ENCODE peak calls at places on chromosomes 13 and 19, in ten cellular contexts. One of them, this sample, is unnamed.

GRCh38 chr19:41753159-41753558 is 2.2 kb upstream of the CEACAM6 start:
- DNase-seq in prostate gland: peak
- DNase-seq in fibroblast of mammary gland: peak
- DNase-seq in fibroblast of the aortic adventitia: peak
- DNase-seq in tibial nerve: no peak
- DNase-seq in body of pancreas: peak
- DNase-seq in astrocyte of the spinal cord: no peak
- DNase-seq in neural progenitor cell: peak
- DNase-seq in CD4-positive, alpha-beta memory T cell: peak
- DNase-seq in SK-N-SH: peak
- DNase-seq in this sample: peak

GRCh38 chr13:37109080-37109678 is 3.7 kb upstream of the CSNK1A1L start:
- DNase-seq in prostate gland: no peak
- DNase-seq in fibroblast of mammary gland: peak
- DNase-seq in fibroblast of the aortic adventitia: peak
- DNase-seq in tibial nerve: no peak
- DNase-seq in body of pancreas: no peak
- DNase-seq in astrocyte of the spinal cord: peak
- DNase-seq in neural progenitor cell: peak
- DNase-seq in CD4-positive, alpha-beta memory T cell: no peak
- DNase-seq in SK-N-SH: peak
- DNase-seq in this sample: peak

GRCh38 chr19:18470153-18470552 is 32.2 kb upstream of the ISYNA1 start:
- DNase-seq in prostate gland: no peak
- DNase-seq in fibroblast of mammary gland: no peak
- DNase-seq in fibroblast of the aortic adventitia: peak
- DNase-seq in tibial nerve: no peak
- DNase-seq in body of pancreas: no peak
- DNase-seq in astrocyte of the spinal cord: no peak
- DNase-seq in neural progenitor cell: peak
- DNase-seq in CD4-positive, alpha-beta memory T cell: peak
- DNase-seq in SK-N-SH: peak
- DNase-seq in this sample: peak

GRCh38 chr13:41025518-41025917 is 6.4 kb upstream of the ELF1 start:
- DNase-seq in prostate gland: no peak
- DNase-seq in fibroblast of mammary gland: no peak
- DNase-seq in fibroblast of the aortic adventitia: no peak
- DNase-seq in tibial nerve: no peak
- DNase-seq in body of pancreas: no peak
- DNase-seq in astrocyte of the spinal cord: no peak
- DNase-seq in neural progenitor cell: no peak
- DNase-seq in CD4-positive, alpha-beta memory T cell: no peak
- DNase-seq in SK-N-SH: no peak
- DNase-seq in this sample: no peak

GRCh38 chr13:29702912-29703351 is 107.4 kb upstream of the SLC7A1 start:
- DNase-seq in prostate gland: no peak
- DNase-seq in fibroblast of mammary gland: peak
- DNase-seq in fibroblast of the aortic adventitia: peak
- DNase-seq in tibial nerve: no peak
- DNase-seq in body of pancreas: peak
- DNase-seq in astrocyte of the spinal cord: peak
- DNase-seq in neural progenitor cell: no peak
- DNase-seq in CD4-positive, alpha-beta memory T cell: no peak
- DNase-seq in SK-N-SH: no peak
- DNase-seq in this sample: peak

GRCh38 chr19:19207637-19208582 is 3.8 kb upstream of the NCAN start:
- DNase-seq in prostate gland: no peak
- DNase-seq in fibroblast of mammary gland: no peak
- DNase-seq in fibroblast of the aortic adventitia: no peak
- DNase-seq in tibial nerve: no peak
- DNase-seq in body of pancreas: no peak
- DNase-seq in astrocyte of the spinal cord: no peak
- DNase-seq in neural progenitor cell: no peak
- DNase-seq in CD4-positive, alpha-beta memory T cell: no peak
- DNase-seq in SK-N-SH: no peak
- DNase-seq in this sample: no peak

GRCh38 chr13:101415358-101416174 is 742 bp downstream of the NALCN start:
- DNase-seq in prostate gland: no peak
- DNase-seq in fibroblast of mammary gland: no peak
- DNase-seq in fibroblast of the aortic adventitia: no peak
- DNase-seq in tibial nerve: no peak
- DNase-seq in body of pancreas: no peak
- DNase-seq in astrocyte of the spinal cord: no peak
- DNase-seq in neural progenitor cell: peak
- DNase-seq in CD4-positive, alpha-beta memory T cell: no peak
- DNase-seq in SK-N-SH: no peak
- DNase-seq in this sample: no peak

GRCh38 chr13:109428146-109428545 is 358.2 kb downstream of the IRS2 start:
- DNase-seq in prostate gland: no peak
- DNase-seq in fibroblast of mammary gland: no peak
- DNase-seq in fibroblast of the aortic adventitia: no peak
- DNase-seq in tibial nerve: no peak
- DNase-seq in body of pancreas: no peak
- DNase-seq in astrocyte of the spinal cord: no peak
- DNase-seq in neural progenitor cell: no peak
- DNase-seq in CD4-positive, alpha-beta memory T cell: no peak
- DNase-seq in SK-N-SH: no peak
- DNase-seq in this sample: no peak

GRCh38 chr19:5628470-5628869 is 5.6 kb downstream of the SAFB start:
- DNase-seq in prostate gland: no peak
- DNase-seq in fibroblast of mammary gland: peak
- DNase-seq in fibroblast of the aortic adventitia: peak
- DNase-seq in tibial nerve: no peak
- DNase-seq in body of pancreas: no peak
- DNase-seq in astrocyte of the spinal cord: peak
- DNase-seq in neural progenitor cell: no peak
- DNase-seq in CD4-positive, alpha-beta memory T cell: no peak
- DNase-seq in SK-N-SH: no peak
- DNase-seq in this sample: peak

GRCh38 chr13:25871389-25872125 is 180.3 kb downstream of the SHISA2 start:
- DNase-seq in prostate gland: no peak
- DNase-seq in fibroblast of mammary gland: no peak
- DNase-seq in fibroblast of the aortic adventitia: no peak
- DNase-seq in tibial nerve: no peak
- DNase-seq in body of pancreas: no peak
- DNase-seq in astrocyte of the spinal cord: no peak
- DNase-seq in neural progenitor cell: no peak
- DNase-seq in CD4-positive, alpha-beta memory T cell: no peak
- DNase-seq in SK-N-SH: no peak
- DNase-seq in this sample: no peak

DNA sequence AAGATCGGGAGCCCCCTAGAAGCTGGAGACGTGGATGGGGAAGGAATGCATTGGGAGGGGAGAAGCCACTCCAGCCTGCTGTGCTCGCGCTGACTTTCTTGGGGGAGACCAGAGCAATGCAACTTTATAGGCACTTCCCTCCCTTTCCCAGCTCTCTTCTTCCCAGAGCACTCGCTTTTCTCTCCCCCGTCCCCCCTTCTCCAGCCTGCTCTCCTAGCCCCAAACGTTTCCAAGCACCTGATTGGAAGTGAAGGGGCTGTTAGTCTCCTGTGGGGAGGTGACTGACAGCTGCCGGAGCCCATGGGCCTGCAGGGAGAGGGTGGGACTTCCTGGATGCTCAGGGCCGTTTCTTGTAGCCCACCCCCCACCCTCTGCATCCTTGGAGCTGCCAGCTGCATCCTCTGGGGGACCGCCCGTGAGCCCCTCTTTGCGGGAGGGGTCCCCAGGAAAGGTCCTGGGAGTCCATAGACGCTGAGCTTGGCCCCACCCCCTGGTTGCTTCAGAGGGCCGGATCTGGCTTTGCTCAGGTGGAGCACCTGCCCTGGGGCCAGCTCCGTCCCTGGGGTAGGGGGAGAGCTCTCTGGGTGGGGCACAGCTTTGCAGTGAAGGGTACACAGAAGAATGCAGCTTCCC is 2.5 kb downstream of the HDGFL2 start:
- DNase-seq in prostate gland: no peak
- DNase-seq in fibroblast of mammary gland: peak
- DNase-seq in fibroblast of the aortic adventitia: peak
- DNase-seq in tibial nerve: no peak
- DNase-seq in body of pancreas: no peak
- DNase-seq in astrocyte of the spinal cord: peak
- DNase-seq in neural progenitor cell: peak
- DNase-seq in CD4-positive, alpha-beta memory T cell: no peak
- DNase-seq in SK-N-SH: peak
- DNase-seq in this sample: peak
- H3K4me3 ChIP-seq in prostate gland: no peak
- H3K4me3 ChIP-seq in fibroblast of mammary gland: peak
- H3K4me3 ChIP-seq in fibroblast of the aortic adventitia: peak
- H3K4me3 ChIP-seq in tibial nerve: peak
- H3K4me3 ChIP-seq in body of pancreas: no peak
- H3K4me3 ChIP-seq in astrocyte of the spinal cord: peak
- H3K4me3 ChIP-seq in neural progenitor cell: peak
- H3K4me3 ChIP-seq in CD4-positive, alpha-beta memory T cell: no peak
- H3K4me3 ChIP-seq in SK-N-SH: peak
- H3K4me3 ChIP-seq in this sample: peak

GRCh38 chr19:55489711-55490477 is 1.7 kb downstream of the SSC5D start:
- DNase-seq in prostate gland: no peak
- DNase-seq in fibroblast of mammary gland: no peak
- DNase-seq in fibroblast of the aortic adventitia: peak
- DNase-seq in tibial nerve: no peak
- DNase-seq in body of pancreas: no peak
- DNase-seq in astrocyte of the spinal cord: no peak
- DNase-seq in neural progenitor cell: no peak
- DNase-seq in CD4-positive, alpha-beta memory T cell: no peak
- DNase-seq in SK-N-SH: no peak
- DNase-seq in this sample: no peak

GRCh38 chr19:55486971-55487883 is 1.0 kb upstream of the SSC5D start:
- DNase-seq in prostate gland: no peak
- DNase-seq in fibroblast of mammary gland: peak
- DNase-seq in fibroblast of the aortic adventitia: peak
- DNase-seq in tibial nerve: peak
- DNase-seq in body of pancreas: no peak
- DNase-seq in astrocyte of the spinal cord: peak
- DNase-seq in neural progenitor cell: peak
- DNase-seq in CD4-positive, alpha-beta memory T cell: peak
- DNase-seq in SK-N-SH: peak
- DNase-seq in this sample: peak

GRCh38 chr19:55487884-55488687 is at the start of gene SSC5D:
- DNase-seq in prostate gland: no peak
- DNase-seq in fibroblast of mammary gland: peak
- DNase-seq in fibroblast of the aortic adventitia: peak
- DNase-seq in tibial nerve: no peak
- DNase-seq in body of pancreas: no peak
- DNase-seq in astrocyte of the spinal cord: peak
- DNase-seq in neural progenitor cell: peak
- DNase-seq in CD4-positive, alpha-beta memory T cell: no peak
- DNase-seq in SK-N-SH: peak
- DNase-seq in this sample: no peak

GRCh38 chr19:55490478-55491436 is 2.5 kb downstream of the SSC5D start:
- DNase-seq in prostate gland: no peak
- DNase-seq in fibroblast of mammary gland: peak
- DNase-seq in fibroblast of the aortic adventitia: peak
- DNase-seq in tibial nerve: no peak
- DNase-seq in body of pancreas: no peak
- DNase-seq in astrocyte of the spinal cord: no peak
- DNase-seq in neural progenitor cell: no peak
- DNase-seq in CD4-positive, alpha-beta memory T cell: no peak
- DNase-seq in SK-N-SH: no peak
- DNase-seq in this sample: no peak

DNA sequence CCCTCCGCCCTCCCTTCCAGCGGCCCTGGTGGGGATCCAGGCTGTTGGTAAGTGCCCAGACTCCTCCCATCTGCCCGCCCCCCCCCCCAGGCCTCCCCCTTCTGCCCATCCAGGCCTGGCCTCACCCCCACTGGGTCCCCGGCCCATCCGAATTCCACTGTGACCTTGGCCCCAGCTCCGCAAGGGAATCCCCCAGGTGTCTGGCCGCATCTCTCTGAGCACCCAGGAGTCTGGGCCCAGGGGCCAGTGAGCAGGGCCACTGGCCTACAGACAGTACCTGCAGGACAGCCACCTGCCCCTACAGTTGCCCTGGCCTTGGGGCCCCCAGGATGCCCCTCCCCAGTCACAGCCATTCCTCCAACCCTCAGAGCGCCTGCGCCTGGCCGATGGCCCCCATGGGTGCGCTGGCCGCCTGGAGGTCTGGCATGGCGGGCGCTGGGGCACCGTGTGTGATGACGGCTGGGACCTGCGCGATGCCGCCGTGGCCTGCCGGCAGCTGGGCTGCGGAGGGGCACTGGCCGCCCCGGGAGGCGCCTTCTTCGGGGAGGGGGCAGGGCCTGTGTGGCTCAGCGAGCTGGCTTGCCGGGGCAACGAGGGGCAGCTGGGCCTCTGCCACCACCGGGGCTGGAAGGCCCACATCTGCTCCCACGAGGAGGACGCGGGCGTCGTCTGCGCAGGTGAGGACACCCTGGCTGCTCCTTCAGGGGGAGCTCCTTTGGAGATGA is 912 bp downstream of the SSC5D start:
- DNase-seq in prostate gland: no peak
- DNase-seq in fibroblast of mammary gland: peak
- DNase-seq in fibroblast of the aortic adventitia: peak
- DNase-seq in tibial nerve: no peak
- DNase-seq in body of pancreas: no peak
- DNase-seq in astrocyte of the spinal cord: no peak
- DNase-seq in neural progenitor cell: no peak
- DNase-seq in CD4-positive, alpha-beta memory T cell: no peak
- DNase-seq in SK-N-SH: peak
- DNase-seq in this sample: no peak
- H3K4me3 ChIP-seq in prostate gland: no peak
- H3K4me3 ChIP-seq in fibroblast of mammary gland: no peak
- H3K4me3 ChIP-seq in fibroblast of the aortic adventitia: no peak
- H3K4me3 ChIP-seq in tibial nerve: no peak
- H3K4me3 ChIP-seq in body of pancreas: no peak
- H3K4me3 ChIP-seq in astrocyte of the spinal cord: no peak
- H3K4me3 ChIP-seq in neural progenitor cell: no peak
- H3K4me3 ChIP-seq in CD4-positive, alpha-beta memory T cell: no peak
- H3K4me3 ChIP-seq in SK-N-SH: no peak
- H3K4me3 ChIP-seq in this sample: no peak

GRCh38 chr13:77312311-77312710 is 14.6 kb downstream of the MYCBP2 start:
- DNase-seq in prostate gland: no peak
- DNase-seq in fibroblast of mammary gland: no peak
- DNase-seq in fibroblast of the aortic adventitia: no peak
- DNase-seq in tibial nerve: no peak
- DNase-seq in body of pancreas: no peak
- DNase-seq in astrocyte of the spinal cord: no peak
- DNase-seq in neural progenitor cell: no peak
- DNase-seq in CD4-positive, alpha-beta memory T cell: no peak
- DNase-seq in SK-N-SH: no peak
- DNase-seq in this sample: no peak
- H3K4me3 ChIP-seq in prostate gland: no peak
- H3K4me3 ChIP-seq in fibroblast of mammary gland: no peak
- H3K4me3 ChIP-seq in fibroblast of the aortic adventitia: no peak
- H3K4me3 ChIP-seq in tibial nerve: no peak
- H3K4me3 ChIP-seq in body of pancreas: no peak
- H3K4me3 ChIP-seq in astrocyte of the spinal cord: no peak
- H3K4me3 ChIP-seq in neural progenitor cell: no peak
- H3K4me3 ChIP-seq in CD4-positive, alpha-beta memory T cell: no peak
- H3K4me3 ChIP-seq in SK-N-SH: no peak
- H3K4me3 ChIP-seq in this sample: no peak

GRCh38 chr19:48698046-48698445 is 2.3 kb downstream of the FUT2 start:
- DNase-seq in prostate gland: no peak
- DNase-seq in fibroblast of mammary gland: peak
- DNase-seq in fibroblast of the aortic adventitia: peak
- DNase-seq in tibial nerve: no peak
- DNase-seq in body of pancreas: peak
- DNase-seq in astrocyte of the spinal cord: peak
- DNase-seq in neural progenitor cell: no peak
- DNase-seq in CD4-positive, alpha-beta memory T cell: no peak
- DNase-seq in SK-N-SH: no peak
- DNase-seq in this sample: peak

GRCh38 chr19:48696353-48697010 is 711 bp downstream of the FUT2 start:
- DNase-seq in prostate gland: no peak
- DNase-seq in fibroblast of mammary gland: no peak
- DNase-seq in fibroblast of the aortic adventitia: no peak
- DNase-seq in tibial nerve: no peak
- DNase-seq in body of pancreas: peak
- DNase-seq in astrocyte of the spinal cord: no peak
- DNase-seq in neural progenitor cell: peak
- DNase-seq in CD4-positive, alpha-beta memory T cell: no peak
- DNase-seq in SK-N-SH: no peak
- DNase-seq in this sample: no peak

GRCh38 chr19:48695743-48696352 is at the start of gene FUT2:
- DNase-seq in prostate gland: no peak
- DNase-seq in fibroblast of mammary gland: no peak
- DNase-seq in fibroblast of the aortic adventitia: no peak
- DNase-seq in tibial nerve: no peak
- DNase-seq in body of pancreas: peak
- DNase-seq in astrocyte of the spinal cord: no peak
- DNase-seq in neural progenitor cell: peak
- DNase-seq in CD4-positive, alpha-beta memory T cell: no peak
- DNase-seq in SK-N-SH: no peak
- DNase-seq in this sample: no peak
- H3K4me3 ChIP-seq in prostate gland: peak
- H3K4me3 ChIP-seq in fibroblast of mammary gland: no peak
- H3K4me3 ChIP-seq in fibroblast of the aortic adventitia: no peak
- H3K4me3 ChIP-seq in tibial nerve: peak
- H3K4me3 ChIP-seq in body of pancreas: no peak
- H3K4me3 ChIP-seq in astrocyte of the spinal cord: no peak
- H3K4me3 ChIP-seq in neural progenitor cell: peak
- H3K4me3 ChIP-seq in CD4-positive, alpha-beta memory T cell: no peak
- H3K4me3 ChIP-seq in SK-N-SH: no peak
- H3K4me3 ChIP-seq in this sample: peak

This sample was measured in fibroblast of villous mesenchyme.